ENCODE peak calls at places on chromosomes 7 and 10, in nine cellular contexts. A, G, K, Q, L, E, M, C and I are unnamed samples.

GRCh38 chr10:93334901-93335312 is 147.2 kb downstream of the MYOF start:
- DNase-seq in A (no peak), K (no peak), Q (no peak), C (no peak), E (peak), G (no peak), L (peak), M (peak), I (peak)

GRCh38 chr7:1553513-1554210 is 2.3 kb downstream of the TMEM184A start:
- DNase-seq in E (no peak), Q (no peak), M (no peak), L (no peak), G (peak), A (no peak), K (no peak), C (no peak), I (no peak)

GRCh38 chr7:50472427-50472826 is 22.3 kb upstream of the FIGNL1 start:
- DNase-seq in K (no peak), A (no peak), C (no peak), M (no peak), L (no peak), E (no peak), G (no peak), Q (no peak), I (no peak)

GRCh38 chr10:3766046-3766761 is 18.8 kb downstream of the KLF6 start:
- DNase-seq in K (no peak), C (no peak), L (no peak), E (peak), Q (no peak), A (no peak), G (no peak), M (no peak), I (peak)

GRCh38 chr10:86344281-86344680 is 22.3 kb downstream of the GRID1 start:
- DNase-seq in Q (no peak), E (no peak), G (no peak), M (no peak), K (no peak), L (no peak), A (no peak), C (no peak), I (no peak)

GRCh38 chr10:11201911-11202310 is 184.2 kb downstream of the CELF2 start:
- DNase-seq in G (no peak), C (no peak), K (no peak), L (no peak), M (no peak), Q (no peak), E (no peak), A (no peak), I (no peak)

GRCh38 chr7:48090095-48090805 is 1.2 kb downstream of the UPP1 start:
- DNase-seq in G (no peak), E (peak), Q (no peak), L (no peak), M (no peak), A (peak), C (no peak), K (no peak), I (peak)

GRCh38 chr10:103739039-103739764 is 116.2 kb downstream of the SH3PXD2A start:
- DNase-seq in K (no peak), L (no peak), C (no peak), M (peak), E (peak), G (no peak), Q (no peak), A (peak), I (peak)

GRCh38 chr7:146321301-146321700 is 204.7 kb downstream of the CNTNAP2 start:
- DNase-seq in A (no peak), K (no peak), M (no peak), Q (no peak), L (no peak), C (no peak), E (no peak), G (no peak), I (no peak)

GRCh38 chr7:1087952-1088920 is at the start of gene GPER1:
- DNase-seq in C (no peak), L (no peak), G (peak), K (no peak), E (no peak), M (peak), A (peak), Q (peak), I (peak)

GRCh38 chr7:133230591-133231194 is 22.2 kb upstream of the EXOC4 start:
- DNase-seq in K (peak), A (peak), E (peak), M (peak), G (peak), L (no peak), C (peak), Q (peak), I (peak)

GRCh38 chr10:119686465-119687191 is 35.4 kb downstream of the BAG3 start:
- DNase-seq in A (peak), M (peak), G (peak), Q (peak), K (peak), L (no peak), C (peak), E (peak), I (peak)

GRCh38 chr10:58178811-58179210 is 88.9 kb downstream of the IPMK start:
- DNase-seq in L (no peak), E (peak), C (no peak), Q (no peak), G (no peak), M (no peak), K (no peak), A (peak), I (peak)

GRCh38 chr7:100565133-100565571 is 8.5 kb downstream of the SAP25 start:
- DNase-seq in G (no peak), E (no peak), K (no peak), M (no peak), A (no peak), L (no peak), C (no peak), Q (no peak), I (no peak)

GRCh38 chr7:29811597-29811996 is 5.3 kb downstream of the WIPF3 start:
- DNase-seq in Q (no peak), K (no peak), E (no peak), M (no peak), G (no peak), L (no peak), C (no peak), A (no peak), I (no peak)

GRCh38 chr10:116001266-116001857 is 271.6 kb downstream of the GFRA1 start:
- DNase-seq in C (no peak), L (no peak), Q (no peak), E (no peak), K (no peak), M (no peak), A (no peak), G (peak), I (no peak)

GRCh38 chr7:50151661-50152060 is 58.6 kb upstream of the ZPBP start:
- DNase-seq in Q (no peak), M (no peak), C (no peak), G (no peak), K (no peak), E (no peak), L (no peak), A (no peak), I (no peak)

GRCh38 chr10:16792675-16793074 is 24.5 kb downstream of the RSU1 start:
- DNase-seq in M (peak), G (peak), Q (no peak), C (no peak), A (peak), E (no peak), L (no peak), K (no peak), I (no peak)

GRCh38 chr7:46079421-46079820 is 158.3 kb upstream of the IGFBP3 start:
- DNase-seq in C (no peak), L (no peak), Q (no peak), G (no peak), A (no peak), E (no peak), K (no peak), M (no peak), I (no peak)

GRCh38 chr7:347644-348479 is 57.9 kb downstream of the FOXL3 start:
- DNase-seq in M (no peak), E (no peak), L (no peak), A (no peak), Q (no peak), C (no peak), G (no peak), K (no peak), I (no peak)

GRCh38 chr10:50514995-50515394 is 108.8 kb downstream of the SGMS1 start:
- DNase-seq in M (no peak), C (no peak), K (no peak), E (no peak), A (no peak), Q (no peak), G (no peak), L (no peak), I (peak)

GRCh38 chr10:66925896-66926719 is at the start of gene LRRTM3:
- DNase-seq in C (peak), L (peak), Q (peak), M (peak), E (peak), G (peak), A (peak), K (peak), I (peak)

GRCh38 chr7:98754041-98754479 is 115.8 kb downstream of the TMEM130 start:
- DNase-seq in A (no peak), C (no peak), Q (no peak), E (no peak), M (peak), L (no peak), G (no peak), K (no peak), I (no peak)

GRCh38 chr7:92751902-92752901 is 84.2 kb downstream of the CDK6 start:
- DNase-seq in E (peak), M (peak), A (peak), G (no peak), K (no peak), L (peak), Q (no peak), C (peak), I (peak)

GRCh38 chr10:116756277-116756676 is 13.9 kb upstream of the HSPA12A start:
- DNase-seq in K (no peak), Q (no peak), A (peak), L (no peak), E (no peak), C (no peak), G (peak), M (no peak), I (no peak)

GRCh38 chr10:5887029-5887428 is 2.7 kb downstream of the ANKRD16 start:
- DNase-seq in L (no peak), K (no peak), Q (no peak), C (no peak), E (no peak), G (no peak), A (peak), M (no peak), I (no peak)

GRCh38 chr7:2639151-2639993 is 7.6 kb downstream of the TTYH3 start:
- DNase-seq in A (no peak), K (no peak), L (no peak), G (no peak), Q (no peak), C (no peak), M (no peak), E (no peak), I (no peak)

GRCh38 chr10:33421789-33422188 is 87.3 kb upstream of the NRP1 start:
- DNase-seq in G (peak), A (peak), Q (no peak), M (peak), L (peak), C (peak), E (peak), K (no peak), I (peak)

GRCh38 chr10:87659571-87660483 is at the start of gene PAPSS2:
- DNase-seq in L (no peak), E (peak), G (peak), Q (peak), K (peak), M (peak), C (peak), A (peak), I (peak)
- TF ChIP-seq CTCF in L (peak), E (no peak), G (no peak), Q (no peak), K (no peak), M (peak), C (no peak), A (peak), I (no peak)

DNA sequence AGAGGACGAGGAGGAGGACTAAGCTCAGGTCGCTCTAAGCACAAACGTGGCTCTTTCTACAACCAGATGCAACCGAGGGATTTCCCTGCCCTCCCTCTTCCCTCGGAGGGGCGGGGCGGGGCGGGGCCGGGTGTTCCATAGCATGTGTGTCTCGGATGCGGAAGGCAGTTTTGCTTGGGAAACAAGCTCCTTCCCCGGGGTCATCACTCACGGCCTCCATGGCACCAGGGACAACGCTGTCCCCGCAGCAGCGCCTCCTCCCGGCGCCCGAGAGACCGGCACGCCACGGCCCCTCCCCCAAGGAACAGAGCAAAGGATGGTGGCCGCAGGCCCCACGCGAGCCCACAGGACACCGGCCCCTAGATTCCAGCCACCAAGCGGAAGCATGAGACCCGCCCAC is 110.5 kb downstream of the PAXIP1 start:
- DNase-seq in L (no peak), K (no peak), C (no peak), E (no peak), A (no peak), M (no peak), Q (no peak), G (no peak), I (no peak)
- TF ChIP-seq CTCF in L (no peak), K (no peak), C (no peak), E (no peak), A (no peak), M (no peak), Q (no peak), G (no peak), I (no peak)

GRCh38 chr10:27099916-27100799 is at the start of gene ANKRD26:
- DNase-seq in Q (peak), L (peak), K (peak), G (peak), E (peak), C (peak), A (peak), M (peak), I (peak)
- TF ChIP-seq CTCF in Q (no peak), L (no peak), K (no peak), G (peak), E (peak), C (peak), A (no peak), M (no peak), I (no peak)

GRCh38 chr10:127762925-127763324 is 25.9 kb downstream of the FOXI2 start:
- DNase-seq in M (no peak), Q (no peak), L (no peak), G (no peak), K (no peak), C (no peak), E (no peak), A (no peak), I (no peak)

GRCh38 chr10:127755758-127756157 is 18.8 kb downstream of the FOXI2 start:
- DNase-seq in E (no peak), L (no peak), K (no peak), G (no peak), C (no peak), A (no peak), M (no peak), Q (no peak), I (no peak)

GRCh38 chr10:127756264-127756663 is 19.3 kb downstream of the FOXI2 start:
- DNase-seq in M (no peak), C (no peak), K (no peak), G (no peak), A (no peak), L (no peak), E (no peak), Q (no peak), I (peak)

GRCh38 chr10:127759276-127759675 is 22.3 kb downstream of the FOXI2 start:
- DNase-seq in Q (no peak), A (no peak), C (no peak), G (no peak), K (no peak), E (no peak), L (no peak), M (no peak), I (no peak)

DNA sequence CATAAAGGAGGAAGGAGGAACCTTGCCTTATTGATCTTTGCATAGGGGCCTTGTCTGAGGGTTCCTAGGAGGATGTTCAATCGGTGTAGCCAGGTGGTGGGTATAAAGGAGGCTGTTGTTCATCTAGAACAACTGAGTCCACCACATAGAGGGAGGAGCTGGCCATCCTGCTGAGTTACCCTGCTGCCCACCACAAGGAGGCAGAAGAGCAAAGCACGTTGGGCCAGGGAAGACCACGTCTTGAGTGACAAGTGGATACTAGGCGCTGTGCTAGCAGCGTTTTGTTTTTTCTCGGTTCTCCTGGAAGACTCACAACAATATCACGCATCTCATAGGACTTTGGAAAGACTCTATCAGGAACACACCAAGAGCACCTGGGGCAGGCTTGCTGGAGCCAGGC is 20.0 kb downstream of the FOXI2 start:
- DNase-seq in M (no peak), A (no peak), Q (no peak), L (no peak), G (no peak), E (no peak), C (no peak), K (no peak), I (no peak)
- TF ChIP-seq CTCF in M (no peak), A (no peak), Q (no peak), L (no peak), G (no peak), E (no peak), C (no peak), K (no peak), I (no peak)

GRCh38 chr7:90838799-90839198 is 242.7 kb downstream of the CDK14 start:
- DNase-seq in M (no peak), G (no peak), A (no peak), E (no peak), K (no peak), L (no peak), C (no peak), Q (no peak), I (no peak)

GRCh38 chr7:90836937-90837336 is 240.8 kb downstream of the CDK14 start:
- DNase-seq in E (no peak), A (no peak), G (no peak), C (no peak), K (no peak), M (no peak), Q (no peak), L (no peak), I (no peak)

GRCh38 chr7:90842430-90842788 is 246.3 kb downstream of the CDK14 start:
- DNase-seq in M (no peak), E (no peak), K (no peak), A (no peak), G (no peak), L (no peak), C (no peak), Q (no peak), I (no peak)

GRCh38 chr7:90841759-90842429 is 245.8 kb downstream of the CDK14 start:
- DNase-seq in E (no peak), A (no peak), Q (no peak), K (no peak), L (no peak), G (no peak), M (no peak), C (no peak), I (no peak)

GRCh38 chr7:90839892-90840291 is 243.8 kb downstream of the CDK14 start:
- DNase-seq in K (no peak), Q (no peak), L (no peak), A (no peak), C (no peak), M (no peak), G (no peak), E (no peak), I (no peak)
- TF ChIP-seq CTCF in K (no peak), Q (no peak), L (no peak), A (no peak), C (no peak), M (no peak), G (no peak), E (no peak), I (no peak)